ENCODE peak calls at places on chromosomes 16 and 17, in eight cellular contexts. M is Caco-2; N is stimulated activated CD4-positive, alpha-beta T cell treated with anti-CD3 and anti-CD28 coated beads, Interleukin-2, amount 100 ng/mL, for 48 hours; R is activated naive CD4-positive, alpha-beta T cell; X is left ventricle myocardium inferior; V is fibroblast of gingiva; W is hypothalamus; A is stimulated activated CD8-positive, alpha-beta memory T cell treated with anti-CD3 and anti-CD28 coated beads, Interleukin-4, amount 100 ng/mL, for 1 hour. E is an unnamed sample.

GRCh38 chr16:78952630-78953029 is 647.9 kb downstream of the MAF start:
- DNase-seq in M (no peak), N (no peak), R (no peak), X (no peak), V (no peak), W (no peak), A (no peak), E (no peak)

GRCh38 chr17:3667366-3668278 is 756 bp downstream of the TAX1BP3 start:
- DNase-seq in M (peak), N (no peak), R (no peak), X (peak), V (peak), W (no peak), A (no peak), E (no peak)

GRCh38 chr17:43932357-43932756 is 9.9 kb downstream of the PPY start:
- DNase-seq in M (no peak), N (no peak), R (no peak), X (no peak), V (no peak), W (no peak), A (no peak), E (no peak)

GRCh38 chr17:3964203-3965122 is at the start of gene ATP2A3:
- DNase-seq in M (no peak), N (peak), R (peak), X (peak), V (no peak), W (no peak), A (no peak), E (no peak)

GRCh38 chr17:8226536-8227237 is 16.3 kb upstream of the AURKB start:
- DNase-seq in M (peak), N (peak), R (no peak), X (peak), V (peak), W (peak), A (no peak), E (no peak)

GRCh38 chr16:67528870-67529638 is 425 bp downstream of the RIPOR1 start:
- DNase-seq in M (peak), N (no peak), R (no peak), X (peak), V (peak), W (no peak), A (no peak), E (no peak)

GRCh38 chr17:74767111-74767516 is 9.0 kb downstream of the NAT9 start:
- DNase-seq in M (no peak), N (no peak), R (no peak), X (no peak), V (no peak), W (no peak), A (no peak), E (no peak)

GRCh38 chr16:72847187-72848044 is 200.5 kb downstream of the ZFHX3 start:
- DNase-seq in M (peak), N (no peak), R (no peak), X (no peak), V (peak), W (no peak), A (no peak), E (no peak)

GRCh38 chr17:36647598-36647997 is 46.2 kb downstream of the MRM1 start:
- DNase-seq in M (no peak), N (no peak), R (no peak), X (no peak), V (no peak), W (no peak), A (no peak), E (no peak)

GRCh38 chr17:47829870-47830269 is 1.5 kb downstream of the MRPL10 start:
- DNase-seq in M (no peak), N (no peak), R (no peak), X (no peak), V (no peak), W (no peak), A (no peak), E (no peak)

GRCh38 chr16:59748531-59748930 is 1014.4 kb upstream of the GOT2 start:
- DNase-seq in M (no peak), N (no peak), R (no peak), X (no peak), V (no peak), W (no peak), A (no peak), E (no peak)

GRCh38 chr17:8436169-8436932 is 667 bp downstream of the NDEL1 start:
- DNase-seq in M (peak), N (peak), R (peak), X (peak), V (peak), W (peak), A (peak), E (no peak)

GRCh38 chr17:75046583-75047289 is at the start of the genes ATP5PD and KCTD2:
- DNase-seq in M (peak), N (peak), R (peak), X (peak), V (peak), W (peak), A (peak), E (no peak)

GRCh38 chr16:2149630-2150417 is 1.4 kb downstream of the RAB26 start:
- DNase-seq in M (no peak), N (peak), R (no peak), X (no peak), V (no peak), W (no peak), A (no peak), E (no peak)

GRCh38 chr17:48310748-48311213 is 119.2 kb downstream of the SKAP1 start:
- DNase-seq in M (peak), N (no peak), R (no peak), X (no peak), V (no peak), W (no peak), A (no peak), E (no peak)

GRCh38 chr17:76179496-76180467 is 38.7 kb upstream of the FOXJ1 start:
- DNase-seq in M (no peak), N (no peak), R (no peak), X (no peak), V (no peak), W (no peak), A (no peak), E (no peak)

GRCh38 chr17:69943058-69943457 is 132.0 kb upstream of the KCNJ16 start:
- DNase-seq in M (no peak), N (no peak), R (no peak), X (no peak), V (no peak), W (no peak), A (no peak), E (no peak)

GRCh38 chr17:5883775-5884665 is 186.2 kb upstream of the WSCD1 start:
- DNase-seq in M (peak), N (no peak), R (no peak), X (no peak), V (no peak), W (no peak), A (no peak), E (no peak)

GRCh38 chr16:27993587-27993986 is 69.9 kb downstream of the GSG1L start:
- DNase-seq in M (no peak), N (no peak), R (no peak), X (no peak), V (no peak), W (no peak), A (no peak), E (no peak)

GRCh38 chr17:35766903-35767510 is 6.3 kb downstream of the C17orf50 start:
- DNase-seq in M (no peak), N (no peak), R (no peak), X (no peak), V (peak), W (no peak), A (no peak), E (no peak)

GRCh38 chr16:15961060-15961511 is 11.7 kb downstream of the ABCC1 start:
- DNase-seq in M (no peak), N (peak), R (peak), X (no peak), V (no peak), W (no peak), A (peak), E (no peak)

GRCh38 chr17:73645050-73645871 is 1.0 kb upstream of the SDK2 start:
- DNase-seq in M (no peak), N (no peak), R (peak), X (peak), V (no peak), W (no peak), A (no peak), E (no peak)

GRCh38 chr16:56885446-56886162 is 20.6 kb downstream of the SLC12A3 start:
- DNase-seq in M (no peak), N (no peak), R (no peak), X (no peak), V (no peak), W (no peak), A (no peak), E (no peak)

GRCh38 chr17:63550816-63551639 is 751 bp downstream of the DCAF7 start:
- DNase-seq in M (no peak), N (no peak), R (no peak), X (no peak), V (no peak), W (no peak), A (no peak), E (no peak)

GRCh38 chr16:35200662-35201061 is 1741.2 kb downstream of the TP53TG3F start:
- DNase-seq in M (no peak), N (no peak), R (no peak), X (no peak), V (no peak), W (no peak), A (no peak), E (no peak)

GRCh38 chr16:22979038-22979437 is 165.1 kb downstream of the HS3ST2 start:
- DNase-seq in M (no peak), N (no peak), R (no peak), X (no peak), V (no peak), W (no peak), A (no peak), E (no peak)

GRCh38 chr16:67915831-67916723 is 15.6 kb downstream of the CTRL start:
- DNase-seq in M (no peak), N (no peak), R (no peak), X (no peak), V (no peak), W (no peak), A (no peak), E (no peak)

GRCh38 chr16:58125041-58125440 is 4.1 kb downstream of the CFAP20 start:
- DNase-seq in M (no peak), N (no peak), R (no peak), X (no peak), V (no peak), W (no peak), A (no peak), E (no peak)

GRCh38 chr17:10744509-10745000 is 14.7 kb upstream of the TMEM220 start:
- DNase-seq in M (peak), N (no peak), R (no peak), X (no peak), V (no peak), W (no peak), A (no peak), E (no peak)

GRCh38 chr17:31533546-31534155 is 142.2 kb downstream of the RAB11FIP4 start:
- DNase-seq in M (no peak), N (no peak), R (no peak), X (no peak), V (peak), W (no peak), A (no peak), E (no peak)

GRCh38 chr17:6366144-6366755 is 68.7 kb downstream of the AIPL1 start:
- DNase-seq in M (no peak), N (no peak), R (no peak), X (no peak), V (no peak), W (no peak), A (no peak), E (no peak)

GRCh38 chr16:47366228-47366627 is 94.6 kb downstream of the ITFG1 start:
- DNase-seq in M (no peak), N (no peak), R (no peak), X (no peak), V (no peak), W (no peak), A (no peak), E (no peak)

GRCh38 chr17:18261146-18261515 is 669 bp downstream of the MIEF2 start:
- DNase-seq in M (no peak), N (peak), R (no peak), X (peak), V (peak), W (no peak), A (no peak), E (no peak)

GRCh38 chr17:16974569-16975265 is 2.8 kb upstream of the TNFRSF13B start:
- DNase-seq in M (no peak), N (no peak), R (no peak), X (no peak), V (no peak), W (no peak), A (no peak), E (no peak)